ENCODE peak calls at places on chromosome 10, in four cellular contexts. One of them, this sample, is unnamed.
A peak's percentile ranks its signal among the peaks of the same experiment; 100 is the strongest.

GRCh38 chr10:66714741-66715140 is 211.1 kb upstream of the LRRTM3 start:
- DNase-seq in KG1: no peak
- DNase-seq in anterior cingulate cortex: no peak
- DNase-seq in NCI-H1436: no peak
- DNase-seq in this sample: no peak

GRCh38 chr10:71627230-71627939 is 92.2 kb downstream of the C10orf105 start:
- DNase-seq in KG1: no peak
- DNase-seq in anterior cingulate cortex: no peak
- DNase-seq in NCI-H1436: no peak
- DNase-seq in this sample: no peak

GRCh38 chr10:85284778-85285397 is 956.5 kb downstream of the CCSER2 start:
- DNase-seq in KG1: no peak
- DNase-seq in anterior cingulate cortex: no peak
- DNase-seq in NCI-H1436: no peak
- DNase-seq in this sample: no peak

GRCh38 chr10:133379152-133379800 is at the start of gene PAOX:
- DNase-seq in KG1: no peak
- DNase-seq in anterior cingulate cortex: peak; percentile 75
- DNase-seq in NCI-H1436: peak; percentile 36
- DNase-seq in this sample: peak; percentile 76

GRCh38 chr10:30384791-30385201 is 35.7 kb upstream of the MTPAP start:
- DNase-seq in KG1: no peak
- DNase-seq in anterior cingulate cortex: no peak
- DNase-seq in NCI-H1436: peak; percentile 34
- DNase-seq in this sample: no peak

GRCh38 chr10:53601260-53601875 is 828.8 kb upstream of the MBL2 start:
- DNase-seq in KG1: peak; percentile 4
- DNase-seq in anterior cingulate cortex: no peak
- DNase-seq in NCI-H1436: peak; percentile 3
- DNase-seq in this sample: peak; percentile 25

GRCh38 chr10:86411281-86411841 is 44.8 kb upstream of the GRID1 start:
- DNase-seq in KG1: peak; percentile 53
- DNase-seq in anterior cingulate cortex: peak; percentile 20
- DNase-seq in NCI-H1436: no peak
- DNase-seq in this sample: peak; percentile 85

GRCh38 chr10:124530215-124530665 is 68.6 kb downstream of the LHPP start:
- DNase-seq in KG1: peak; percentile 51
- DNase-seq in anterior cingulate cortex: peak; percentile 82
- DNase-seq in NCI-H1436: peak; percentile 82
- DNase-seq in this sample: peak; percentile 79

GRCh38 chr10:79305988-79306387 is 41.3 kb upstream of the PPIF start:
- DNase-seq in KG1: no peak
- DNase-seq in anterior cingulate cortex: no peak
- DNase-seq in NCI-H1436: no peak
- DNase-seq in this sample: no peak

GRCh38 chr10:104274762-104275721 is 6.1 kb downstream of the GSTO2 start:
- DNase-seq in KG1: no peak
- DNase-seq in anterior cingulate cortex: peak; percentile 36
- DNase-seq in NCI-H1436: peak; percentile 52
- DNase-seq in this sample: no peak

GRCh38 chr10:93554760-93555432 is 11.6 kb upstream of the FFAR4 start:
- DNase-seq in KG1: peak; percentile 30
- DNase-seq in anterior cingulate cortex: peak; percentile 49
- DNase-seq in NCI-H1436: peak; percentile 64
- DNase-seq in this sample: peak; percentile 19

GRCh38 chr10:29993319-29993876 is 66.0 kb downstream of the JCAD start:
- DNase-seq in KG1: no peak
- DNase-seq in anterior cingulate cortex: no peak
- DNase-seq in NCI-H1436: no peak
- DNase-seq in this sample: no peak

GRCh38 chr10:122856902-122857301 is 11.2 kb upstream of the CUZD1 start:
- DNase-seq in KG1: no peak
- DNase-seq in anterior cingulate cortex: no peak
- DNase-seq in NCI-H1436: no peak
- DNase-seq in this sample: no peak

GRCh38 chr10:58675321-58675720 is 162.6 kb downstream of the BICC1 start:
- DNase-seq in KG1: no peak
- DNase-seq in anterior cingulate cortex: no peak
- DNase-seq in NCI-H1436: no peak
- DNase-seq in this sample: no peak

GRCh38 chr10:119291223-119291900 is 84.0 kb downstream of the GRK5 start:
- DNase-seq in KG1: no peak
- DNase-seq in anterior cingulate cortex: no peak
- DNase-seq in NCI-H1436: no peak
- DNase-seq in this sample: no peak